ENCODE peak calls at places on chromosomes 7 and 10, in seven cellular contexts. One of them, this sample, is unnamed.

GRCh38 chr7:34361663-34362250 is 296.3 kb upstream of the NPSR1 start:
- DNase-seq in brain microvascular endothelial cell: no peak
- DNase-seq in OCI-LY7: no peak
- DNase-seq in WTC11: no peak
- DNase-seq in mammary epithelial cell: no peak
- DNase-seq in AG09309: no peak
- DNase-seq in Peyer's patch: no peak
- DNase-seq in this sample: no peak

GRCh38 chr10:77637986-77638765 is 568 bp upstream of the KCNMA1 start:
- DNase-seq in brain microvascular endothelial cell: no peak
- DNase-seq in OCI-LY7: no peak
- DNase-seq in WTC11: peak
- DNase-seq in mammary epithelial cell: peak
- DNase-seq in AG09309: no peak
- DNase-seq in Peyer's patch: no peak
- DNase-seq in this sample: no peak

GRCh38 chr7:51226042-51226755 is 90.4 kb downstream of the COBL start:
- DNase-seq in brain microvascular endothelial cell: no peak
- DNase-seq in OCI-LY7: no peak
- DNase-seq in WTC11: no peak
- DNase-seq in mammary epithelial cell: peak
- DNase-seq in AG09309: no peak
- DNase-seq in Peyer's patch: no peak
- DNase-seq in this sample: no peak

GRCh38 chr7:122914812-122915211 is 28.6 kb upstream of the CADPS2 start:
- DNase-seq in brain microvascular endothelial cell: no peak
- DNase-seq in OCI-LY7: no peak
- DNase-seq in WTC11: no peak
- DNase-seq in mammary epithelial cell: no peak
- DNase-seq in AG09309: no peak
- DNase-seq in Peyer's patch: no peak
- DNase-seq in this sample: no peak

GRCh38 chr10:72303424-72304128 is 29.9 kb downstream of the DDIT4 start:
- DNase-seq in brain microvascular endothelial cell: no peak
- DNase-seq in OCI-LY7: no peak
- DNase-seq in WTC11: no peak
- DNase-seq in mammary epithelial cell: no peak
- DNase-seq in AG09309: no peak
- DNase-seq in Peyer's patch: no peak
- DNase-seq in this sample: no peak

GRCh38 chr7:121084748-121085336 is 96.3 kb downstream of the CPED1 start:
- DNase-seq in brain microvascular endothelial cell: peak
- DNase-seq in OCI-LY7: no peak
- DNase-seq in WTC11: no peak
- DNase-seq in mammary epithelial cell: peak
- DNase-seq in AG09309: peak
- DNase-seq in Peyer's patch: no peak
- DNase-seq in this sample: no peak

GRCh38 chr10:28633750-28634149 is 43.6 kb upstream of the BAMBI start:
- DNase-seq in brain microvascular endothelial cell: no peak
- DNase-seq in OCI-LY7: no peak
- DNase-seq in WTC11: no peak
- DNase-seq in mammary epithelial cell: no peak
- DNase-seq in AG09309: no peak
- DNase-seq in Peyer's patch: no peak
- DNase-seq in this sample: no peak

GRCh38 chr7:124720195-124720594 is 45.4 kb downstream of the GPR37 start:
- DNase-seq in brain microvascular endothelial cell: peak
- DNase-seq in OCI-LY7: no peak
- DNase-seq in WTC11: no peak
- DNase-seq in mammary epithelial cell: peak
- DNase-seq in AG09309: no peak
- DNase-seq in Peyer's patch: no peak
- DNase-seq in this sample: no peak

GRCh38 chr10:89458289-89458688 is 43.9 kb downstream of the IFIT5 start:
- DNase-seq in brain microvascular endothelial cell: peak
- DNase-seq in OCI-LY7: no peak
- DNase-seq in WTC11: no peak
- DNase-seq in mammary epithelial cell: peak
- DNase-seq in AG09309: no peak
- DNase-seq in Peyer's patch: no peak
- DNase-seq in this sample: no peak

GRCh38 chr7:99740573-99741437 is 5.8 kb upstream of the CYP3A7 start:
- DNase-seq in brain microvascular endothelial cell: no peak
- DNase-seq in OCI-LY7: no peak
- DNase-seq in WTC11: no peak
- DNase-seq in mammary epithelial cell: peak
- DNase-seq in AG09309: peak
- DNase-seq in Peyer's patch: no peak
- DNase-seq in this sample: no peak

GRCh38 chr10:23422003-23422411 is 16.9 kb upstream of the OTUD1 start:
- DNase-seq in brain microvascular endothelial cell: no peak
- DNase-seq in OCI-LY7: no peak
- DNase-seq in WTC11: no peak
- DNase-seq in mammary epithelial cell: peak
- DNase-seq in AG09309: no peak
- DNase-seq in Peyer's patch: no peak
- DNase-seq in this sample: no peak

GRCh38 chr7:30330134-30331111 is 46.0 kb downstream of the ZNRF2 start:
- DNase-seq in brain microvascular endothelial cell: no peak
- DNase-seq in OCI-LY7: peak
- DNase-seq in WTC11: no peak
- DNase-seq in mammary epithelial cell: no peak
- DNase-seq in AG09309: no peak
- DNase-seq in Peyer's patch: no peak
- DNase-seq in this sample: peak

GRCh38 chr10:102740229-102740628 is 3.5 kb upstream of the WBP1L start:
- DNase-seq in brain microvascular endothelial cell: no peak
- DNase-seq in OCI-LY7: no peak
- DNase-seq in WTC11: no peak
- DNase-seq in mammary epithelial cell: no peak
- DNase-seq in AG09309: no peak
- DNase-seq in Peyer's patch: no peak
- DNase-seq in this sample: no peak

GRCh38 chr7:119944601-119944972 is 328.4 kb upstream of the KCND2 start:
- DNase-seq in brain microvascular endothelial cell: no peak
- DNase-seq in OCI-LY7: no peak
- DNase-seq in WTC11: no peak
- DNase-seq in mammary epithelial cell: no peak
- DNase-seq in AG09309: no peak
- DNase-seq in Peyer's patch: no peak
- DNase-seq in this sample: no peak

GRCh38 chr10:128147064-128147463 is 20.8 kb upstream of the MKI67 start:
- DNase-seq in brain microvascular endothelial cell: no peak
- DNase-seq in OCI-LY7: peak
- DNase-seq in WTC11: no peak
- DNase-seq in mammary epithelial cell: peak
- DNase-seq in AG09309: no peak
- DNase-seq in Peyer's patch: no peak
- DNase-seq in this sample: peak

GRCh38 chr10:86857097-86857825 is 100.2 kb downstream of the MMRN2 start:
- DNase-seq in brain microvascular endothelial cell: peak
- DNase-seq in OCI-LY7: no peak
- DNase-seq in WTC11: no peak
- DNase-seq in mammary epithelial cell: no peak
- DNase-seq in AG09309: no peak
- DNase-seq in Peyer's patch: no peak
- DNase-seq in this sample: no peak

GRCh38 chr10:98414932-98415709 is at the start of gene PYROXD2:
- DNase-seq in brain microvascular endothelial cell: peak
- DNase-seq in OCI-LY7: no peak
- DNase-seq in WTC11: peak
- DNase-seq in mammary epithelial cell: peak
- DNase-seq in AG09309: peak
- DNase-seq in Peyer's patch: peak
- DNase-seq in this sample: peak

GRCh38 chr10:98589007-98589406 is 142.3 kb upstream of the HPS1 start:
- DNase-seq in brain microvascular endothelial cell: no peak
- DNase-seq in OCI-LY7: no peak
- DNase-seq in WTC11: no peak
- DNase-seq in mammary epithelial cell: peak
- DNase-seq in AG09309: no peak
- DNase-seq in Peyer's patch: no peak
- DNase-seq in this sample: no peak

GRCh38 chr7:27842094-27842493 is 102.1 kb downstream of the TAX1BP1 start:
- DNase-seq in brain microvascular endothelial cell: no peak
- DNase-seq in OCI-LY7: no peak
- DNase-seq in WTC11: no peak
- DNase-seq in mammary epithelial cell: no peak
- DNase-seq in AG09309: no peak
- DNase-seq in Peyer's patch: no peak
- DNase-seq in this sample: no peak

GRCh38 chr10:71270301-71270777 is 48.7 kb upstream of the SLC29A3 start:
- DNase-seq in brain microvascular endothelial cell: peak
- DNase-seq in OCI-LY7: peak
- DNase-seq in WTC11: peak
- DNase-seq in mammary epithelial cell: peak
- DNase-seq in AG09309: no peak
- DNase-seq in Peyer's patch: peak
- DNase-seq in this sample: peak
- TF ChIP-seq CTCF in brain microvascular endothelial cell: peak
- TF ChIP-seq CTCF in OCI-LY7: peak
- TF ChIP-seq CTCF in WTC11: no peak
- TF ChIP-seq CTCF in mammary epithelial cell: peak
- TF ChIP-seq CTCF in AG09309: peak
- TF ChIP-seq CTCF in Peyer's patch: peak
- TF ChIP-seq CTCF in this sample: peak

GRCh38 chr10:75191821-75192568 is 18.6 kb upstream of the VDAC2 start:
- DNase-seq in brain microvascular endothelial cell: peak
- DNase-seq in OCI-LY7: no peak
- DNase-seq in WTC11: no peak
- DNase-seq in mammary epithelial cell: peak
- DNase-seq in AG09309: peak
- DNase-seq in Peyer's patch: no peak
- DNase-seq in this sample: no peak
- TF ChIP-seq CTCF in brain microvascular endothelial cell: no peak
- TF ChIP-seq CTCF in OCI-LY7: no peak
- TF ChIP-seq CTCF in WTC11: no peak
- TF ChIP-seq CTCF in mammary epithelial cell: no peak
- TF ChIP-seq CTCF in AG09309: peak
- TF ChIP-seq CTCF in Peyer's patch: peak
- TF ChIP-seq CTCF in this sample: no peak

GRCh38 chr10:69097729-69098128 is 9.8 kb downstream of the SRGN start:
- DNase-seq in brain microvascular endothelial cell: no peak
- DNase-seq in OCI-LY7: no peak
- DNase-seq in WTC11: no peak
- DNase-seq in mammary epithelial cell: no peak
- DNase-seq in AG09309: no peak
- DNase-seq in Peyer's patch: no peak
- DNase-seq in this sample: no peak

GRCh38 chr10:69092959-69093850 is 5.3 kb downstream of the SRGN start:
- DNase-seq in brain microvascular endothelial cell: peak
- DNase-seq in OCI-LY7: peak
- DNase-seq in WTC11: peak
- DNase-seq in mammary epithelial cell: peak
- DNase-seq in AG09309: peak
- DNase-seq in Peyer's patch: peak
- DNase-seq in this sample: peak

GRCh38 chr10:69096045-69096444 is 8.1 kb downstream of the SRGN start:
- DNase-seq in brain microvascular endothelial cell: no peak
- DNase-seq in OCI-LY7: no peak
- DNase-seq in WTC11: no peak
- DNase-seq in mammary epithelial cell: no peak
- DNase-seq in AG09309: no peak
- DNase-seq in Peyer's patch: no peak
- DNase-seq in this sample: peak

GRCh38 chr10:69090687-69091450 is 3.0 kb downstream of the SRGN start:
- DNase-seq in brain microvascular endothelial cell: no peak
- DNase-seq in OCI-LY7: no peak
- DNase-seq in WTC11: no peak
- DNase-seq in mammary epithelial cell: peak
- DNase-seq in AG09309: no peak
- DNase-seq in Peyer's patch: no peak
- DNase-seq in this sample: no peak

GRCh38 chr10:69093933-69094332 is 6.0 kb downstream of the SRGN start:
- DNase-seq in brain microvascular endothelial cell: no peak
- DNase-seq in OCI-LY7: no peak
- DNase-seq in WTC11: no peak
- DNase-seq in mammary epithelial cell: peak
- DNase-seq in AG09309: no peak
- DNase-seq in Peyer's patch: no peak
- DNase-seq in this sample: no peak
- TF ChIP-seq CTCF in brain microvascular endothelial cell: peak
- TF ChIP-seq CTCF in OCI-LY7: no peak
- TF ChIP-seq CTCF in WTC11: no peak
- TF ChIP-seq CTCF in mammary epithelial cell: peak
- TF ChIP-seq CTCF in AG09309: peak
- TF ChIP-seq CTCF in Peyer's patch: no peak
- TF ChIP-seq CTCF in this sample: no peak

GRCh38 chr10:133299224-133299623 is 9.4 kb downstream of the TUBGCP2 start:
- DNase-seq in brain microvascular endothelial cell: no peak
- DNase-seq in OCI-LY7: no peak
- DNase-seq in WTC11: no peak
- DNase-seq in mammary epithelial cell: no peak
- DNase-seq in AG09309: no peak
- DNase-seq in Peyer's patch: no peak
- DNase-seq in this sample: no peak

GRCh38 chr10:133297504-133297903 is 11.2 kb downstream of the TUBGCP2 start:
- DNase-seq in brain microvascular endothelial cell: no peak
- DNase-seq in OCI-LY7: no peak
- DNase-seq in WTC11: no peak
- DNase-seq in mammary epithelial cell: no peak
- DNase-seq in AG09309: no peak
- DNase-seq in Peyer's patch: no peak
- DNase-seq in this sample: no peak

GRCh38 chr10:133299738-133300137 is 8.9 kb downstream of the TUBGCP2 start:
- DNase-seq in brain microvascular endothelial cell: no peak
- DNase-seq in OCI-LY7: no peak
- DNase-seq in WTC11: no peak
- DNase-seq in mammary epithelial cell: no peak
- DNase-seq in AG09309: no peak
- DNase-seq in Peyer's patch: no peak
- DNase-seq in this sample: no peak

GRCh38 chr10:133295426-133296320 is 13.0 kb downstream of the TUBGCP2 start:
- DNase-seq in brain microvascular endothelial cell: no peak
- DNase-seq in OCI-LY7: no peak
- DNase-seq in WTC11: no peak
- DNase-seq in mammary epithelial cell: no peak
- DNase-seq in AG09309: no peak
- DNase-seq in Peyer's patch: no peak
- DNase-seq in this sample: no peak

DNA sequence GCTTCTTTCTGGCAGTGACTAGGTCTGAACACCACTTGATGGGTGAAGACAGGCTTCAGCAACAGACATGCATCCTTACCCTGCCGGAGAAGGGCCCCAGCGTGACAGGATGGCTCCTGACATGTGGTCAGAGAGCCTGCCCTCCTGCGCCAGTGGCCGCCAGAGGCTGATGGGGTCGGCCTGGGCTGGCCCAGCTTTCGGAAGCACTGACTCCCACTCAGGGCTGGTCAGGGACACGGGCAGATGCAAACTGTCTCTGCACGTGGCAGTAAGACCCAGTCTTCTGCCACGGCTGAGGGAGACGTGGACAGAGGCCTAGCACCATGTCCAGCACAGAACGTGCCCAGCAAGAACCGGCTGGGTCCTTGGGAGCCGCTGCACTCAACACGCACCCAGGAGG is 10.2 kb downstream of the TUBGCP2 start:
- DNase-seq in brain microvascular endothelial cell: no peak
- DNase-seq in OCI-LY7: no peak
- DNase-seq in WTC11: no peak
- DNase-seq in mammary epithelial cell: no peak
- DNase-seq in AG09309: no peak
- DNase-seq in Peyer's patch: no peak
- DNase-seq in this sample: no peak
- TF ChIP-seq CTCF in brain microvascular endothelial cell: no peak
- TF ChIP-seq CTCF in OCI-LY7: no peak
- TF ChIP-seq CTCF in WTC11: no peak
- TF ChIP-seq CTCF in mammary epithelial cell: no peak
- TF ChIP-seq CTCF in AG09309: no peak
- TF ChIP-seq CTCF in Peyer's patch: no peak
- TF ChIP-seq CTCF in this sample: no peak

GRCh38 chr7:2525931-2526630 is 6.5 kb downstream of the LFNG start:
- DNase-seq in brain microvascular endothelial cell: no peak
- DNase-seq in OCI-LY7: no peak
- DNase-seq in WTC11: no peak
- DNase-seq in mammary epithelial cell: no peak
- DNase-seq in AG09309: no peak
- DNase-seq in Peyer's patch: no peak
- DNase-seq in this sample: no peak
- TF ChIP-seq CTCF in brain microvascular endothelial cell: no peak
- TF ChIP-seq CTCF in OCI-LY7: no peak
- TF ChIP-seq CTCF in WTC11: no peak
- TF ChIP-seq CTCF in mammary epithelial cell: no peak
- TF ChIP-seq CTCF in AG09309: no peak
- TF ChIP-seq CTCF in Peyer's patch: no peak
- TF ChIP-seq CTCF in this sample: no peak